ENCODE peak calls at places on chromosome 10, in six cellular contexts. T is GM13977; O is lung microvascular endothelial cell; Z is activated CD4-positive, CD25-positive, alpha-beta regulatory T cell treated with anti-CD3 and anti-CD28 coated beads, Interleukin-2, amount 50 U/mL, for 16 hours; C is left ventricle myocardium inferior; B is cardiac fibroblast. Q is an unnamed sample.

GRCh38 chr10:73590881-73591577 is at the start of gene USP54:
- DNase-seq in Z (no peak), T (no peak), B (peak), O (peak), C (no peak), Q (peak)

GRCh38 chr10:97464226-97464625 is 18.3 kb downstream of the ZDHHC16 start:
- DNase-seq in O (no peak), C (no peak), T (no peak), B (no peak), Z (no peak), Q (no peak)

GRCh38 chr10:88553116-88553752 is 29.9 kb downstream of the RNLS start:
- DNase-seq in T (peak), C (no peak), O (peak), Z (peak), B (peak), Q (peak)

GRCh38 chr10:11521860-11522259 is 89.6 kb downstream of the USP6NL start:
- DNase-seq in B (peak), T (no peak), O (no peak), C (no peak), Z (no peak), Q (no peak)

GRCh38 chr10:86583983-86584382 is 62.4 kb upstream of the WAPL start:
- DNase-seq in O (no peak), C (no peak), T (no peak), B (no peak), Z (no peak), Q (no peak)

GRCh38 chr10:90227259-90227658 is 525.9 kb downstream of the KIF20B start:
- DNase-seq in Z (no peak), C (no peak), O (peak), T (no peak), B (peak), Q (peak)

GRCh38 chr10:70747192-70747965 is 37.8 kb downstream of the TBATA start:
- DNase-seq in O (no peak), T (no peak), B (no peak), C (no peak), Z (no peak), Q (no peak)

GRCh38 chr10:76717141-76717540 is 920.5 kb downstream of the KCNMA1 start:
- DNase-seq in Z (no peak), C (no peak), B (peak), O (no peak), T (no peak), Q (no peak)

GRCh38 chr10:125788156-125789034 is 12.8 kb upstream of the MMP21 start:
- DNase-seq in B (no peak), Z (no peak), O (peak), T (no peak), C (no peak), Q (no peak)